ENCODE peak calls at places on chromosomes 1 and 21, in nine cellular contexts. One of them, this sample, is unnamed.

GRCh38 chr1:24283326-24284155 is 35.6 kb upstream of the GRHL3 start:
- DNase-seq in stimulated activated CD4-positive, alpha-beta T cell treated with anti-CD3 and anti-CD28 coated beads, Interleukin-2, amount 100 ng/mL, for 48 hours: no peak
- DNase-seq in epithelial cell of proximal tubule: no peak
- DNase-seq in LoVo: peak
- DNase-seq in SW480: no peak
- DNase-seq in dermis blood vessel endothelial cell: peak
- DNase-seq in psoas muscle: no peak
- DNase-seq in endothelial cell of umbilical vein: peak
- DNase-seq in activated CD4-positive, alpha-beta T cell treated with anti-CD3 and anti-CD28 coated beads, Interleukin-2, amount 10 ng/mL, durations not matched to agents 7 days and 5 days: no peak
- DNase-seq in this sample: no peak

GRCh38 chr21:22795644-22796043 is 1797.4 kb downstream of the NCAM2 start:
- DNase-seq in stimulated activated CD4-positive, alpha-beta T cell treated with anti-CD3 and anti-CD28 coated beads, Interleukin-2, amount 100 ng/mL, for 48 hours: no peak
- DNase-seq in epithelial cell of proximal tubule: no peak
- DNase-seq in LoVo: no peak
- DNase-seq in SW480: no peak
- DNase-seq in dermis blood vessel endothelial cell: no peak
- DNase-seq in psoas muscle: no peak
- DNase-seq in endothelial cell of umbilical vein: no peak
- DNase-seq in activated CD4-positive, alpha-beta T cell treated with anti-CD3 and anti-CD28 coated beads, Interleukin-2, amount 10 ng/mL, durations not matched to agents 7 days and 5 days: no peak
- DNase-seq in this sample: no peak

GRCh38 chr1:161994153-161994814 is 29.4 kb downstream of the OLFML2B start:
- DNase-seq in stimulated activated CD4-positive, alpha-beta T cell treated with anti-CD3 and anti-CD28 coated beads, Interleukin-2, amount 100 ng/mL, for 48 hours: no peak
- DNase-seq in epithelial cell of proximal tubule: no peak
- DNase-seq in LoVo: no peak
- DNase-seq in SW480: no peak
- DNase-seq in dermis blood vessel endothelial cell: no peak
- DNase-seq in psoas muscle: no peak
- DNase-seq in endothelial cell of umbilical vein: no peak
- DNase-seq in activated CD4-positive, alpha-beta T cell treated with anti-CD3 and anti-CD28 coated beads, Interleukin-2, amount 10 ng/mL, durations not matched to agents 7 days and 5 days: no peak
- DNase-seq in this sample: no peak

GRCh38 chr1:204206121-204206520 is 7.7 kb downstream of the GOLT1A start:
- DNase-seq in stimulated activated CD4-positive, alpha-beta T cell treated with anti-CD3 and anti-CD28 coated beads, Interleukin-2, amount 100 ng/mL, for 48 hours: no peak
- DNase-seq in epithelial cell of proximal tubule: no peak
- DNase-seq in LoVo: no peak
- DNase-seq in SW480: no peak
- DNase-seq in dermis blood vessel endothelial cell: peak
- DNase-seq in psoas muscle: no peak
- DNase-seq in endothelial cell of umbilical vein: peak
- DNase-seq in activated CD4-positive, alpha-beta T cell treated with anti-CD3 and anti-CD28 coated beads, Interleukin-2, amount 10 ng/mL, durations not matched to agents 7 days and 5 days: no peak
- DNase-seq in this sample: no peak

GRCh38 chr1:201153474-201154388 is 543 bp downstream of the TMEM9 start:
- DNase-seq in stimulated activated CD4-positive, alpha-beta T cell treated with anti-CD3 and anti-CD28 coated beads, Interleukin-2, amount 100 ng/mL, for 48 hours: peak
- DNase-seq in epithelial cell of proximal tubule: no peak
- DNase-seq in LoVo: no peak
- DNase-seq in SW480: peak
- DNase-seq in dermis blood vessel endothelial cell: no peak
- DNase-seq in psoas muscle: no peak
- DNase-seq in endothelial cell of umbilical vein: no peak
- DNase-seq in activated CD4-positive, alpha-beta T cell treated with anti-CD3 and anti-CD28 coated beads, Interleukin-2, amount 10 ng/mL, durations not matched to agents 7 days and 5 days: no peak
- DNase-seq in this sample: no peak

GRCh38 chr1:59422921-59423575 is 126.2 kb downstream of the FGGY start:
- DNase-seq in stimulated activated CD4-positive, alpha-beta T cell treated with anti-CD3 and anti-CD28 coated beads, Interleukin-2, amount 100 ng/mL, for 48 hours: no peak
- DNase-seq in epithelial cell of proximal tubule: no peak
- DNase-seq in LoVo: no peak
- DNase-seq in SW480: no peak
- DNase-seq in dermis blood vessel endothelial cell: peak
- DNase-seq in psoas muscle: peak
- DNase-seq in endothelial cell of umbilical vein: peak
- DNase-seq in activated CD4-positive, alpha-beta T cell treated with anti-CD3 and anti-CD28 coated beads, Interleukin-2, amount 10 ng/mL, durations not matched to agents 7 days and 5 days: no peak
- DNase-seq in this sample: peak

GRCh38 chr1:46477153-46477929 is 12.3 kb upstream of the DMBX1 start:
- DNase-seq in stimulated activated CD4-positive, alpha-beta T cell treated with anti-CD3 and anti-CD28 coated beads, Interleukin-2, amount 100 ng/mL, for 48 hours: peak
- DNase-seq in epithelial cell of proximal tubule: no peak
- DNase-seq in LoVo: peak
- DNase-seq in SW480: peak
- DNase-seq in dermis blood vessel endothelial cell: peak
- DNase-seq in psoas muscle: peak
- DNase-seq in endothelial cell of umbilical vein: peak
- DNase-seq in activated CD4-positive, alpha-beta T cell treated with anti-CD3 and anti-CD28 coated beads, Interleukin-2, amount 10 ng/mL, durations not matched to agents 7 days and 5 days: peak
- DNase-seq in this sample: peak

GRCh38 chr1:210250665-210250997 is 18.0 kb downstream of the SERTAD4 start:
- DNase-seq in stimulated activated CD4-positive, alpha-beta T cell treated with anti-CD3 and anti-CD28 coated beads, Interleukin-2, amount 100 ng/mL, for 48 hours: no peak
- DNase-seq in epithelial cell of proximal tubule: no peak
- DNase-seq in LoVo: no peak
- DNase-seq in SW480: peak
- DNase-seq in dermis blood vessel endothelial cell: peak
- DNase-seq in psoas muscle: no peak
- DNase-seq in endothelial cell of umbilical vein: peak
- DNase-seq in activated CD4-positive, alpha-beta T cell treated with anti-CD3 and anti-CD28 coated beads, Interleukin-2, amount 10 ng/mL, durations not matched to agents 7 days and 5 days: no peak
- DNase-seq in this sample: peak

GRCh38 chr1:214102907-214103306 is 115.1 kb downstream of the PROX1 start:
- DNase-seq in stimulated activated CD4-positive, alpha-beta T cell treated with anti-CD3 and anti-CD28 coated beads, Interleukin-2, amount 100 ng/mL, for 48 hours: no peak
- DNase-seq in epithelial cell of proximal tubule: peak
- DNase-seq in LoVo: peak
- DNase-seq in SW480: peak
- DNase-seq in dermis blood vessel endothelial cell: peak
- DNase-seq in psoas muscle: no peak
- DNase-seq in endothelial cell of umbilical vein: peak
- DNase-seq in activated CD4-positive, alpha-beta T cell treated with anti-CD3 and anti-CD28 coated beads, Interleukin-2, amount 10 ng/mL, durations not matched to agents 7 days and 5 days: no peak
- DNase-seq in this sample: no peak

GRCh38 chr1:50783286-50783685 is 176.8 kb downstream of the FAF1 start:
- DNase-seq in stimulated activated CD4-positive, alpha-beta T cell treated with anti-CD3 and anti-CD28 coated beads, Interleukin-2, amount 100 ng/mL, for 48 hours: no peak
- DNase-seq in epithelial cell of proximal tubule: no peak
- DNase-seq in LoVo: no peak
- DNase-seq in SW480: no peak
- DNase-seq in dermis blood vessel endothelial cell: no peak
- DNase-seq in psoas muscle: no peak
- DNase-seq in endothelial cell of umbilical vein: no peak
- DNase-seq in activated CD4-positive, alpha-beta T cell treated with anti-CD3 and anti-CD28 coated beads, Interleukin-2, amount 10 ng/mL, durations not matched to agents 7 days and 5 days: no peak
- DNase-seq in this sample: no peak

GRCh38 chr1:97796716-97797115 is 124.1 kb downstream of the DPYD start:
- DNase-seq in stimulated activated CD4-positive, alpha-beta T cell treated with anti-CD3 and anti-CD28 coated beads, Interleukin-2, amount 100 ng/mL, for 48 hours: no peak
- DNase-seq in epithelial cell of proximal tubule: no peak
- DNase-seq in LoVo: no peak
- DNase-seq in SW480: no peak
- DNase-seq in dermis blood vessel endothelial cell: peak
- DNase-seq in psoas muscle: no peak
- DNase-seq in endothelial cell of umbilical vein: peak
- DNase-seq in activated CD4-positive, alpha-beta T cell treated with anti-CD3 and anti-CD28 coated beads, Interleukin-2, amount 10 ng/mL, durations not matched to agents 7 days and 5 days: no peak
- DNase-seq in this sample: peak

GRCh38 chr21:32520885-32521735 is 64.2 kb downstream of the TCP10L start:
- DNase-seq in stimulated activated CD4-positive, alpha-beta T cell treated with anti-CD3 and anti-CD28 coated beads, Interleukin-2, amount 100 ng/mL, for 48 hours: no peak
- DNase-seq in epithelial cell of proximal tubule: peak
- DNase-seq in LoVo: peak
- DNase-seq in SW480: peak
- DNase-seq in dermis blood vessel endothelial cell: peak
- DNase-seq in psoas muscle: peak
- DNase-seq in endothelial cell of umbilical vein: peak
- DNase-seq in activated CD4-positive, alpha-beta T cell treated with anti-CD3 and anti-CD28 coated beads, Interleukin-2, amount 10 ng/mL, durations not matched to agents 7 days and 5 days: no peak
- DNase-seq in this sample: peak

GRCh38 chr1:181134543-181135461 is 46.3 kb downstream of the IER5 start:
- DNase-seq in stimulated activated CD4-positive, alpha-beta T cell treated with anti-CD3 and anti-CD28 coated beads, Interleukin-2, amount 100 ng/mL, for 48 hours: no peak
- DNase-seq in epithelial cell of proximal tubule: no peak
- DNase-seq in LoVo: peak
- DNase-seq in SW480: peak
- DNase-seq in dermis blood vessel endothelial cell: peak
- DNase-seq in psoas muscle: no peak
- DNase-seq in endothelial cell of umbilical vein: peak
- DNase-seq in activated CD4-positive, alpha-beta T cell treated with anti-CD3 and anti-CD28 coated beads, Interleukin-2, amount 10 ng/mL, durations not matched to agents 7 days and 5 days: peak
- DNase-seq in this sample: no peak

GRCh38 chr1:28028873-28029654 is 59.3 kb downstream of the EYA3 start:
- DNase-seq in stimulated activated CD4-positive, alpha-beta T cell treated with anti-CD3 and anti-CD28 coated beads, Interleukin-2, amount 100 ng/mL, for 48 hours: no peak
- DNase-seq in epithelial cell of proximal tubule: no peak
- DNase-seq in LoVo: no peak
- DNase-seq in SW480: no peak
- DNase-seq in dermis blood vessel endothelial cell: peak
- DNase-seq in psoas muscle: no peak
- DNase-seq in endothelial cell of umbilical vein: peak
- DNase-seq in activated CD4-positive, alpha-beta T cell treated with anti-CD3 and anti-CD28 coated beads, Interleukin-2, amount 10 ng/mL, durations not matched to agents 7 days and 5 days: no peak
- DNase-seq in this sample: peak

GRCh38 chr1:51313268-51313852 is 17.0 kb downstream of the TTC39A start:
- DNase-seq in stimulated activated CD4-positive, alpha-beta T cell treated with anti-CD3 and anti-CD28 coated beads, Interleukin-2, amount 100 ng/mL, for 48 hours: no peak
- DNase-seq in epithelial cell of proximal tubule: no peak
- DNase-seq in LoVo: no peak
- DNase-seq in SW480: no peak
- DNase-seq in dermis blood vessel endothelial cell: peak
- DNase-seq in psoas muscle: no peak
- DNase-seq in endothelial cell of umbilical vein: peak
- DNase-seq in activated CD4-positive, alpha-beta T cell treated with anti-CD3 and anti-CD28 coated beads, Interleukin-2, amount 10 ng/mL, durations not matched to agents 7 days and 5 days: no peak
- DNase-seq in this sample: no peak

GRCh38 chr1:44044071-44044801 is 13.0 kb upstream of the SLC6A9 start:
- DNase-seq in stimulated activated CD4-positive, alpha-beta T cell treated with anti-CD3 and anti-CD28 coated beads, Interleukin-2, amount 100 ng/mL, for 48 hours: no peak
- DNase-seq in epithelial cell of proximal tubule: no peak
- DNase-seq in LoVo: no peak
- DNase-seq in SW480: no peak
- DNase-seq in dermis blood vessel endothelial cell: no peak
- DNase-seq in psoas muscle: no peak
- DNase-seq in endothelial cell of umbilical vein: no peak
- DNase-seq in activated CD4-positive, alpha-beta T cell treated with anti-CD3 and anti-CD28 coated beads, Interleukin-2, amount 10 ng/mL, durations not matched to agents 7 days and 5 days: no peak
- DNase-seq in this sample: no peak

GRCh38 chr1:88013485-88013884 is 670.6 kb upstream of the PKN2 start:
- DNase-seq in stimulated activated CD4-positive, alpha-beta T cell treated with anti-CD3 and anti-CD28 coated beads, Interleukin-2, amount 100 ng/mL, for 48 hours: no peak
- DNase-seq in epithelial cell of proximal tubule: no peak
- DNase-seq in LoVo: no peak
- DNase-seq in SW480: no peak
- DNase-seq in dermis blood vessel endothelial cell: peak
- DNase-seq in psoas muscle: no peak
- DNase-seq in endothelial cell of umbilical vein: peak
- DNase-seq in activated CD4-positive, alpha-beta T cell treated with anti-CD3 and anti-CD28 coated beads, Interleukin-2, amount 10 ng/mL, durations not matched to agents 7 days and 5 days: no peak
- DNase-seq in this sample: no peak

GRCh38 chr1:195717651-195718050 is 890.6 kb downstream of the KCNT2 start:
- DNase-seq in stimulated activated CD4-positive, alpha-beta T cell treated with anti-CD3 and anti-CD28 coated beads, Interleukin-2, amount 100 ng/mL, for 48 hours: no peak
- DNase-seq in epithelial cell of proximal tubule: no peak
- DNase-seq in LoVo: no peak
- DNase-seq in SW480: peak
- DNase-seq in dermis blood vessel endothelial cell: no peak
- DNase-seq in psoas muscle: no peak
- DNase-seq in endothelial cell of umbilical vein: no peak
- DNase-seq in activated CD4-positive, alpha-beta T cell treated with anti-CD3 and anti-CD28 coated beads, Interleukin-2, amount 10 ng/mL, durations not matched to agents 7 days and 5 days: no peak
- DNase-seq in this sample: no peak

GRCh38 chr1:150528196-150528595 is 12.6 kb downstream of the FALEC start:
- DNase-seq in stimulated activated CD4-positive, alpha-beta T cell treated with anti-CD3 and anti-CD28 coated beads, Interleukin-2, amount 100 ng/mL, for 48 hours: no peak
- DNase-seq in epithelial cell of proximal tubule: no peak
- DNase-seq in LoVo: no peak
- DNase-seq in SW480: no peak
- DNase-seq in dermis blood vessel endothelial cell: no peak
- DNase-seq in psoas muscle: no peak
- DNase-seq in endothelial cell of umbilical vein: no peak
- DNase-seq in activated CD4-positive, alpha-beta T cell treated with anti-CD3 and anti-CD28 coated beads, Interleukin-2, amount 10 ng/mL, durations not matched to agents 7 days and 5 days: no peak
- DNase-seq in this sample: no peak

GRCh38 chr1:121518726-121519041 is 333.9 kb downstream of the SRGAP2C start:
- DNase-seq in stimulated activated CD4-positive, alpha-beta T cell treated with anti-CD3 and anti-CD28 coated beads, Interleukin-2, amount 100 ng/mL, for 48 hours: no peak
- DNase-seq in epithelial cell of proximal tubule: no peak
- DNase-seq in LoVo: no peak
- DNase-seq in SW480: no peak
- DNase-seq in dermis blood vessel endothelial cell: no peak
- DNase-seq in psoas muscle: no peak
- DNase-seq in endothelial cell of umbilical vein: no peak
- DNase-seq in activated CD4-positive, alpha-beta T cell treated with anti-CD3 and anti-CD28 coated beads, Interleukin-2, amount 10 ng/mL, durations not matched to agents 7 days and 5 days: no peak
- DNase-seq in this sample: no peak

GRCh38 chr1:210715072-210715471 is 386.4 kb downstream of the HHAT start:
- DNase-seq in stimulated activated CD4-positive, alpha-beta T cell treated with anti-CD3 and anti-CD28 coated beads, Interleukin-2, amount 100 ng/mL, for 48 hours: no peak
- DNase-seq in epithelial cell of proximal tubule: no peak
- DNase-seq in LoVo: no peak
- DNase-seq in SW480: no peak
- DNase-seq in dermis blood vessel endothelial cell: no peak
- DNase-seq in psoas muscle: no peak
- DNase-seq in endothelial cell of umbilical vein: no peak
- DNase-seq in activated CD4-positive, alpha-beta T cell treated with anti-CD3 and anti-CD28 coated beads, Interleukin-2, amount 10 ng/mL, durations not matched to agents 7 days and 5 days: no peak
- DNase-seq in this sample: no peak